ENCODE peak calls at places on chromosomes 7 and 10, in five cellular contexts. A, Y, X, G and B are unnamed samples. For H3K36me3, the result is how much of the 10 kb centered on the place peaks cover.

GRCh38 chr10:93152136-93152535 is 78.4 kb downstream of the CYP26A1 start:
- DNase-seq in A (peak), X (no peak), G (peak), Y (no peak), B (no peak)

GRCh38 chr10:59708816-59709471 is 706 bp downstream of the SLC16A9 start:
- DNase-seq in Y (no peak), A (no peak), X (no peak), G (no peak), B (peak)

GRCh38 chr7:69739182-69739581 is 140.9 kb downstream of the AUTS2 start:
- DNase-seq in X (peak), Y (no peak), A (no peak), G (no peak), B (no peak)

GRCh38 chr10:119659951-119660350 is 8.8 kb downstream of the BAG3 start:
- DNase-seq in Y (no peak), G (no peak), X (no peak), A (no peak), B (no peak)

GRCh38 chr10:98861962-98862361 is 373.7 kb downstream of the HPSE2 start:
- DNase-seq in Y (no peak), X (no peak), G (no peak), A (no peak), B (no peak)

GRCh38 chr10:133230023-133230319 is at the start of gene UTF1:
- DNase-seq in X (no peak), A (no peak), Y (no peak), G (no peak), B (no peak)

GRCh38 chr10:42916974-42917373 is 134.4 kb downstream of the BMS1 start:
- DNase-seq in A (no peak), X (no peak), Y (no peak), G (no peak), B (no peak)

GRCh38 chr10:55098452-55098851 is 297.4 kb upstream of the PCDH15 start:
- DNase-seq in A (no peak), X (no peak), G (no peak), Y (no peak), B (no peak)

GRCh38 chr7:36469236-36469635 is 79.6 kb downstream of the ANLN start:
- DNase-seq in Y (no peak), G (no peak), A (peak), X (no peak), B (no peak)

GRCh38 chr7:89914673-89915072 is 239.6 kb upstream of the STEAP1 start:
- DNase-seq in A (no peak), X (no peak), Y (no peak), G (no peak), B (no peak)

GRCh38 chr7:1052031-1052818 is 7.9 kb downstream of the GPR146 start:
- DNase-seq in A (no peak), X (no peak), G (no peak), Y (no peak), B (no peak)

GRCh38 chr7:149607683-149608082 is 110.1 kb upstream of the ZNF746 start:
- DNase-seq in X (no peak), A (no peak), G (no peak), Y (no peak), B (no peak)

GRCh38 chr7:47600199-47601118 is 18.5 kb upstream of the TNS3 start:
- DNase-seq in G (peak), A (peak), Y (no peak), X (peak), B (no peak)

GRCh38 chr7:41255716-41256115 is 447.2 kb downstream of the INHBA start:
- DNase-seq in Y (no peak), X (no peak), A (no peak), G (no peak), B (no peak)

GRCh38 chr7:44466300-44467216 is 23.9 kb downstream of the NUDCD3 start:
- DNase-seq in G (peak), X (no peak), Y (no peak), A (peak), B (no peak)

GRCh38 chr7:794671-795329 is 37.5 kb upstream of the SUN1 start:
- DNase-seq in X (no peak), A (no peak), Y (no peak), G (no peak), B (no peak)

GRCh38 chr10:89327803-89328441 is at the start of gene IFIT3:
- DNase-seq in G (peak), X (no peak), Y (peak), A (peak), B (peak)

GRCh38 chr10:49484501-49485230 is 54.3 kb downstream of the ERCC6 start:
- DNase-seq in X (no peak), A (peak), G (peak), Y (no peak), B (no peak)

GRCh38 chr7:134758981-134759380 is 20.5 kb upstream of the CALD1 start:
- DNase-seq in X (no peak), Y (no peak), A (no peak), G (no peak), B (no peak)

GRCh38 chr10:67612577-67613537 is 83.1 kb downstream of the CTNNA3 start:
- DNase-seq in X (no peak), A (peak), G (peak), Y (no peak), B (no peak)

GRCh38 chr10:99784025-99784730 is 1.7 kb downstream of the ABCC2 start:
- DNase-seq in G (peak), X (no peak), Y (no peak), A (peak), B (no peak)

GRCh38 chr7:38398725-38399321 is 125.4 kb upstream of the TARP start:
- DNase-seq in A (peak), X (peak), G (peak), Y (peak), B (peak)

GRCh38 chr7:121195859-121196588 is 132.8 kb upstream of the WNT16 start:
- DNase-seq in Y (no peak), X (no peak), A (peak), G (peak), B (no peak)

GRCh38 chr10:102678842-102679289 is 34.6 kb downstream of the TRIM8 start:
- DNase-seq in X (peak), A (no peak), G (peak), Y (no peak), B (peak)

GRCh38 chr10:35353805-35354204 is 17.5 kb downstream of the CCNY start:
- DNase-seq in G (no peak), A (no peak), X (peak), Y (no peak), B (no peak)

GRCh38 chr10:35353399-35353798 is 17.1 kb downstream of the CCNY start:
- DNase-seq in A (no peak), Y (no peak), X (no peak), G (no peak), B (no peak)

GRCh38 chr10:35352508-35352907 is 16.2 kb downstream of the CCNY start:
- DNase-seq in G (no peak), A (no peak), Y (no peak), X (no peak), B (no peak)

GRCh38 chr10:35351021-35351420 is 14.7 kb downstream of the CCNY start:
- DNase-seq in Y (no peak), X (no peak), A (no peak), G (peak), B (no peak)

DNA sequence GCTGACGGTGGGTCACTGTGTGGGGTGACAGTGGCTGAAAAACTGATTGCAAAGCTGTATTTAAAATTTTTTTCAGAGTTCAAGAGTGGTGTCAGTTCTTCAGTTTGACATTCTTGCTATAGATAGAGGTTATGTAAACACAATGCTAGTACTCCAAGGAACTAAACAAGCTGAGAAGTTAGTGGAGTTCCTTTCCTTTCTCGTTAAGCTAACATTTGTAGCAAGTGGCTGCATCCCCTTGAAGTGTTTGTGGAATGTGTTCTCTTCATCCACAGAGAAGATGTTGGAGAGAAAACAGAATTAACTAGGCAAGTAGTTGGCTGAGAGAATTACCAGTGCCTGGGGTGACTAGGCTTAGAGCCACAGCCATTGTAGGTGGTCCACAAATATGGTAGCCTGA is 15.8 kb downstream of the CCNY start:
- DNase-seq in Y (no peak), A (no peak), X (no peak), G (no peak), B (no peak)
- H3K4me3 ChIP-seq in Y (no peak), A (no peak), X (no peak), G (no peak), B (no peak)

GRCh38 chr10:121532465-121532864 is 65.8 kb downstream of the FGFR2 start:
- DNase-seq in X (no peak), Y (no peak), G (no peak), A (no peak), B (no peak)
- H3K36me3 ChIP-seq in X (under half), Y (under half), G (under half), A (under half), B (under half)

GRCh38 chr7:148540041-148540738 is 50.4 kb upstream of the C7orf33 start:
- DNase-seq in X (no peak), G (peak), A (peak), Y (peak), B (no peak)
- H3K4me3 ChIP-seq in X (no peak), G (no peak), A (no peak), Y (no peak), B (no peak)

DNA sequence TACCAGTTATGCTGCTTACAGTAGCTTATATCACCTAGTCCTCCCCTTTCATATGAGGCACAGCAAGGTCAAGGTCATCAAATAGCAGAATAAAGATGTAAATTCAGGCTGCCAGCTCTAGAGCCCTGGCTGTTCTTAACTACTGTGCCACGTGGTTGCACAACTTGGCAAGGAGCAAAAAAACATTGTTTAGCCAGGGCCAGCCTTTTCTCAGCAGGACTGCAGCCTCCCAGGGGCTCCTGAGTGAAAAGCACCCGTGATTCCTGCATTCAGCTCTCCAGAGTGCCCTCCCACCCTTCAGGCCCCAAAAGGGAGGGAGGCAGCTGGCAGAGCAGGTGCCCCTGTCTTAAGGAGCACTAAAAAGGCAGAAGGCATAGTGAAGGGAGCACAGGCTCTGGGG is 31.8 kb upstream of the TM9SF3 start:
- DNase-seq in X (no peak), G (no peak), Y (no peak), A (no peak), B (peak)
- H3K36me3 ChIP-seq in X (half or more), G (under half), Y (under half), A (under half), B (under half)

GRCh38 chr7:142915315-142915714 is 18.2 kb downstream of the TRPV5 start:
- DNase-seq in X (no peak), Y (no peak), A (no peak), G (no peak), B (no peak)

GRCh38 chr7:142916508-142916907 is 17.0 kb downstream of the TRPV5 start:
- DNase-seq in X (no peak), Y (no peak), A (no peak), G (no peak), B (no peak)

GRCh38 chr7:142917447-142917846 is 16.1 kb downstream of the TRPV5 start:
- DNase-seq in G (no peak), Y (no peak), X (no peak), A (no peak), B (no peak)

GRCh38 chr7:142913051-142913450 is 20.5 kb downstream of the TRPV5 start:
- DNase-seq in A (no peak), Y (no peak), X (no peak), G (no peak), B (no peak)

DNA sequence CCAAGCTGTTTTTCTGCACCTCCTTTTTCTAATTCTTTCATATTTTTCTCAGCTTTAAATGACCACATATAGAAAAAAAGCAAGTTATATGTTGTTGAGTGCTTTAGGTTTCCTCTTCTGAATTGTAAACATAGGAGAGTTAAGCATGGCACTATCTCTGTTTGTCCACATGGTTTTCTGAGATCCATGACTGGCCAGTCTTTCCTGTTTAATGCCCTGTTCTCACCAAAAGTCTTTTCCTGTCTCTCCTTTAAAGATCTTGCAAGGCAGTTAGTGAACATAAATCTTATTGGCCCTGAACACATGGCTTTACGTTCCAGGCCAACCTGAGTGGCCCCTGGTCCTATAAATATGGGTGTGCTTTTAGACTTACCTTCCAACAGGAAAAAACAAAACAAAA is 19.4 kb downstream of the TRPV5 start:
- DNase-seq in A (no peak), G (no peak), X (no peak), Y (no peak), B (peak)
- H3K4me3 ChIP-seq in A (no peak), G (no peak), X (no peak), Y (no peak), B (no peak)

GRCh38 chr7:155744931-155745683 is 67.2 kb downstream of the SHH start:
- DNase-seq in A (no peak), G (no peak), Y (no peak), X (peak), B (no peak)
- H3K36me3 ChIP-seq in A (under half), G (under half), Y (under half), X (half or more), B (under half)

GRCh38 chr10:110764793-110765512 is 106.8 kb upstream of the PDCD4 start:
- DNase-seq in X (no peak), A (no peak), Y (no peak), G (no peak), B (no peak)
- H3K4me3 ChIP-seq in X (no peak), A (no peak), Y (no peak), G (no peak), B (no peak)